ENCODE peak calls at places on chromosome 2, in eight cellular contexts. L is SW480; B is heart left ventricle; X is left kidney; I is EH; H is stimulated activated CD8-positive, alpha-beta memory T cell treated with anti-CD3 and anti-CD28 coated beads, Interleukin-7, amount 100 ng/mL, for 1 hour; F is stimulated activated CD4-positive, alpha-beta T cell treated with anti-CD3 and anti-CD28 coated beads, Interleukin-2, amount 100 ng/mL, for 24 hours; Y is hypothalamus. M is an unnamed sample.

GRCh38 chr2:230007931-230008707 is 60.6 kb downstream of the SLC16A14 start:
- DNase-seq in L (peak), B (peak), X (peak), I (peak), H (peak), F (peak), Y (peak), M (peak)

GRCh38 chr2:187527262-187527661 is 27.0 kb downstream of the TFPI start:
- DNase-seq in L (no peak), B (no peak), X (no peak), I (peak), H (no peak), F (no peak), Y (no peak), M (no peak)

GRCh38 chr2:168583064-168583709 is 127.1 kb downstream of the CERS6 start:
- DNase-seq in L (no peak), B (no peak), X (no peak), I (peak), H (no peak), F (no peak), Y (no peak), M (no peak)

GRCh38 chr2:71613953-71614925 is 160.9 kb downstream of the DYSF start:
- DNase-seq in L (no peak), B (peak), X (no peak), I (no peak), H (no peak), F (no peak), Y (no peak), M (peak)

GRCh38 chr2:145752091-145752806 is 1232.3 kb upstream of the ZEB2 start:
- DNase-seq in L (peak), B (no peak), X (peak), I (peak), H (no peak), F (no peak), Y (no peak), M (no peak)

GRCh38 chr2:160141944-160142343 is 58.1 kb downstream of the ITGB6 start:
- DNase-seq in L (no peak), B (no peak), X (peak), I (peak), H (no peak), F (no peak), Y (no peak), M (no peak)

GRCh38 chr2:39228413-39229209 is 15.2 kb downstream of the CDKL4 start:
- DNase-seq in L (no peak), B (no peak), X (peak), I (no peak), H (no peak), F (no peak), Y (no peak), M (no peak)

GRCh38 chr2:130351495-130352125 is 4.2 kb upstream of the PTPN18 start:
- DNase-seq in L (no peak), B (no peak), X (peak), I (no peak), H (no peak), F (no peak), Y (no peak), M (no peak)

M was measured in activated T-helper 2 cell treated with anti-CD3 and anti-CD28 coated beads, Interferon-gamma antibody, Interleukin-2, Interleukin-4, amounts not matched to agents 10 μg/mL and 5 μg/mL and 100 μg/mL, durations not matched to agents 14 hours and 24 hours and 36 hours.